ENCODE peak calls at places on chromosome 12, in seven cellular contexts. Q is adrenal gland, F is psoas muscle, O is tibial nerve, X is brain microvascular endothelial cell, N is ovary, V is heart right ventricle. M is an unnamed sample.

GRCh38 chr12:49825971-49826421 is 2.2 kb downstream of the NCKAP5L start:
- DNase-seq in Q (no peak), F (no peak), O (no peak), X (no peak), N (no peak), V (no peak), M (peak; percentile 68)

GRCh38 chr12:65106948-65107347 is 14.2 kb downstream of the WIF1 start:
- DNase-seq in Q (no peak), F (no peak), O (no peak), X (no peak), N (no peak), V (no peak), M (no peak)

GRCh38 chr12:66905201-66905600 is 226.3 kb upstream of the GRIP1 start:
- DNase-seq in Q (no peak), F (no peak), O (no peak), X (no peak), N (no peak), V (no peak), M (no peak)

GRCh38 chr12:131644481-131644880 is 66.4 kb upstream of the SFSWAP start:
- DNase-seq in Q (no peak), F (no peak), O (no peak), X (no peak), N (no peak), V (no peak), M (peak; percentile 53)

GRCh38 chr12:45350861-45351260 is 135.0 kb downstream of the ANO6 start:
- DNase-seq in Q (no peak), F (no peak), O (no peak), X (no peak), N (no peak), V (no peak), M (peak; percentile 70)

GRCh38 chr12:49798248-49798647 is 30.0 kb downstream of the NCKAP5L start:
- DNase-seq in Q (no peak), F (no peak), O (no peak), X (no peak), N (no peak), V (no peak), M (no peak)

GRCh38 chr12:123532808-123533649 is 490 bp downstream of the RILPL1 start:
- DNase-seq in Q (peak; percentile 76), F (peak; percentile 61), O (peak; percentile 22), X (no peak), N (peak; percentile 40), V (peak; percentile 32), M (peak; percentile 41)

GRCh38 chr12:123384318-123384993 is 524 bp downstream of the KMT5A start:
- DNase-seq in Q (no peak), F (no peak), O (no peak), X (peak; percentile 16), N (no peak), V (no peak), M (no peak)

GRCh38 chr12:50102648-50103309 is 1.0 kb upstream of the GPD1 start:
- DNase-seq in Q (no peak), F (peak; percentile 34), O (no peak), X (no peak), N (no peak), V (no peak), M (no peak)

GRCh38 chr12:68435816-68436215 is 103.7 kb upstream of the MDM1 start:
- DNase-seq in Q (no peak), F (no peak), O (no peak), X (no peak), N (no peak), V (no peak), M (no peak)

GRCh38 chr12:91219919-91220318 is 37.3 kb upstream of the DCN start:
- DNase-seq in Q (no peak), F (no peak), O (no peak), X (no peak), N (no peak), V (no peak), M (no peak)

GRCh38 chr12:91216871-91217270 is 34.3 kb upstream of the DCN start:
- DNase-seq in Q (no peak), F (no peak), O (no peak), X (no peak), N (no peak), V (no peak), M (no peak)

GRCh38 chr12:91222746-91223145 is 40.1 kb upstream of the DCN start:
- DNase-seq in Q (no peak), F (no peak), O (no peak), X (peak; percentile 31), N (no peak), V (no peak), M (no peak)

GRCh38 chr12:91215940-91216454 is 33.4 kb upstream of the DCN start:
- DNase-seq in Q (no peak), F (no peak), O (peak; percentile 20), X (peak; percentile 16), N (no peak), V (no peak), M (peak; percentile 35)

GRCh38 chr12:91219511-91219910 is 36.9 kb upstream of the DCN start:
- DNase-seq in Q (no peak), F (no peak), O (no peak), X (peak; percentile 11), N (no peak), V (no peak), M (no peak)
- H3K27ac ChIP-seq in Q (no peak overlapping the region), F (no peak overlapping the region), O (no peak overlapping the region), X (no peak overlapping the region), N (no peak overlapping the region), V (no peak overlapping the region), M (no peak overlapping the region)

GRCh38 chr12:108315486-108316105 is 23.5 kb downstream of the CMKLR1 start:
- DNase-seq in Q (no peak), F (no peak), O (no peak), X (no peak), N (no peak), V (no peak), M (no peak)

GRCh38 chr12:108318472-108319275 is 20.4 kb downstream of the CMKLR1 start:
- DNase-seq in Q (no peak), F (no peak), O (no peak), X (no peak), N (no peak), V (no peak), M (no peak)

GRCh38 chr12:108317303-108318283 is 21.5 kb downstream of the CMKLR1 start:
- DNase-seq in Q (no peak), F (no peak), O (no peak), X (no peak), N (no peak), V (no peak), M (no peak)

GRCh38 chr12:108313609-108314331 is 25.3 kb downstream of the CMKLR1 start:
- DNase-seq in Q (no peak), F (peak; percentile 35), O (peak; percentile 28), X (no peak), N (no peak), V (peak; percentile 51), M (no peak)

GRCh38 chr12:108316153-108316892 is 22.8 kb downstream of the CMKLR1 start:
- DNase-seq in Q (no peak), F (no peak), O (no peak), X (no peak), N (no peak), V (no peak), M (no peak)
- H3K4me3 ChIP-seq in Q (no peak overlapping the region), F (no peak overlapping the region), O (no peak overlapping the region), X (no peak overlapping the region), N (no peak overlapping the region), V (no peak overlapping the region), M (no peak overlapping the region)

DNA sequence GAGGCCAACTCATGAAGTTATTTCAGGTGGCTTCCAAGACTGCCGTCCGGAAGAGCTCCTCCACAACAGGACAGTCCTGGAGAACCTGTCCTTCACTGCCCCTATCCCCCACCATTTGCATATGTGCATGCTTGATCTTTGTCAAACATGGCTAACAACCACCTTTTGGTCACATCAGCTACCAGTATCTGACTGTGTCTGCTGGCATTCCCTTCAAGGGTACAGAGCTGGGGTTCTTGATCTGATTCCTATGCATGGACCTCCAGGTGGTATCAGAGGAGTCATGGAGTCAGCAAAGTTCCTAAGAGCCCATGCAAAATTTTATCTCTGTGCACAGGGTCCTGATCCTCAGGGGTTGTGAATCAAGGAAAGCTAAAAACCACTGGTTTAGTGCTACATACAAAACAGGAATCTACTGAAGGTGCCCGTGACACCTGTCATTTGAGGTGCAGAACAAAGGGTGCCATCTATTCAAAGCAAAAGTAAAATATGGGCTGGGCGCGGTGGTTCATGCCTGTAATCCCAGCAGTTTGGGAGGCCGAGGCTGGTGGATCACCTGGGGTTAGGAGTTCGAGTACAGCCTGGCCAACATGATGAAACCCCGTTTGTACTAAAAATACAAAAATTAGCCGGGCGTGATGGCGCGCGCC is 3.8 kb downstream of the PPTC7 start:
- DNase-seq in Q (no peak), F (no peak), O (no peak), X (no peak), N (no peak), V (no peak), M (no peak)
- H3K27ac ChIP-seq in Q (no peak overlapping the region), F (peak overlapping the region; percentile 97), O (no peak overlapping the region), X (no peak overlapping the region), N (no peak overlapping the region), V (peak overlapping the region; percentile 32), M (no peak overlapping the region)

DNA sequence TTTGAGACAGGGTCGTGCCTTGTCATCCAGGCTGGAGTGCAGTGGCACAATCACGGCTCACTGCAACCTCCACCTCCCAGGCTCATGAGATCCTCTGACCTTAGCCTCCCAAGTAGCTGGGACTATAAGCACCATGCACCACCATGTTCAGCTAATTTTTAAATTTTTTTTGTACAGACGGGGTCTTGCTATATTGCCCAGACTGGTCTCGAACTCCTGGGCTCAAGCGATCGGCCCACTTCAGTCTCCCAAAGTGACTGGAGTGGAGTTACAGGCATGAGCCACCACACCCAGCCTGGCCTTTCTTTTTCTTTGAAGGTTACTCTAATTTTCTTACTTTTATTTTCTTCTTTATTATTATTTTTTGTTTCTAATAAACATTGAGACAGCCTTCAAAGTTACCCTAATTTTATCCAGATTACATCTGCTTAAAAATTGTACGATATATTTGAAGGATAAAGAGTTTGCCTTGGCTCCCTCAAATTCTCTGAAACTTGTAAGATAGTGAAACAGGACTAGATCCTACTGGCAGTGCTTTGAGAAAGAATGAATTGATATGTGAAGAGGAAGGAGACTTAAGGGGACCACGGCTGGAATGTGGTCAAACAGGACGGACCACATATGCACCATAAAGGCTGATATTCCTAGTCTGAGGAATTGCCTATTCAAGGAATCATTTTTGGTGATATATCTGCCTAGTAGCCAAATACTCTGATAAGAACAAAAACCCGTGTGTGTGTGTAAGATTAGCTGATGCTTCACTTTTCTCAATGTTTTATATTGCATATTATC is 14.1 kb upstream of the SINHCAF start:
- DNase-seq in Q (no peak), F (no peak), O (no peak), X (no peak), N (no peak), V (no peak), M (no peak)
- H3K4me3 ChIP-seq in Q (no peak overlapping the region), F (no peak overlapping the region), O (no peak overlapping the region), X (no peak overlapping the region), N (no peak overlapping the region), V (no peak overlapping the region), M (no peak overlapping the region)

DNA sequence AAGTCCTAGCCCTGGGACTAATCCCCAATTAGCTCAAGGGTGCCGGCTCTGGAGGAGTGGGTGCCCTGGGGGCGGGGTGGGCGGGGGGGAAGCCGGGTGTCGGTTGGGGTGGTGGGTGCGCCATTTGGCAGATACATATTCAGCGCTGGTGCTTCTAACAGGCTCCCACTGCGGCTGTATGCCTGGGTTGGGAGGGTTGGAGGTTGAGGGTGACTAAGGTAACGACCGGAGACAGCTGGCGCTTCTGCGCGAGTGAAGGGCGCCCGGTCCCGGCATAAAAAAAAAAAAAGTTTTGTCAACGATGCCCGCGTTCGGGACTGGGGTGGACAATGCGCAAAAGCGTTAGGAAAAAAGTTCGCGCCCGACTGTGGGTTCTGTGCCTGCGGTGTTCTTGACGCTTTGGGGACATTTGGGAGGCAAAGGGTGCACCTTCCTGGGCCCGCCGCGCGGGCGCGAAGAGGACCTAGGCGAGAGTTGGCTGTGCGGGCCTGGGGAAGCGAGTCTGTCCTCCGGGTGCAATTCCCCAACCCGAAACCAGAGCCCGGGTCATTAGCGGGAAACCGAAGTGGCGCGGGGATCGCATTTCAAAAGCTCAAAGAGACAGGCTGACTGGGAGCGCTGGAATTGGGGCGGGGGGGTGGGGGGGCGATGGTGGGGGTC is 19.2 kb downstream of the TBX3 start:
- DNase-seq in Q (no peak), F (peak; percentile 41), O (no peak), X (no peak), N (no peak), V (no peak), M (no peak)
- H3K27ac ChIP-seq in Q (no peak overlapping the region), F (no peak overlapping the region), O (no peak overlapping the region), X (no peak overlapping the region), N (no peak overlapping the region), V (no peak overlapping the region), M (no peak overlapping the region)